ENCODE peak calls at places on chromosome 17, in ten cellular contexts. One of them, this sample, is unnamed.

GRCh38 chr17:16962804-16963203 is 9.1 kb downstream of the TNFRSF13B start:
- DNase-seq in anterior cingulate cortex: no peak
- DNase-seq in NCI-H1694: no peak
- DNase-seq in NCI-H1105 treated with DMSO at 0.1 percent for 48 hours: no peak
- DNase-seq in mesothelial cell of epicardium: no peak
- DNase-seq in posterior vena cava: peak; percentile 41
- DNase-seq in effector memory CD8-positive, alpha-beta T cell: no peak
- DNase-seq in EL: peak; percentile 70
- DNase-seq in activated effector memory CD4-positive, alpha-beta T cell treated with anti-CD3 and anti-CD28 coated beads, Interleukin-2, amount 50 U/mL, for 16 hours: no peak
- DNase-seq in cardiac muscle cell: no peak
- DNase-seq in this sample: peak; percentile 64

GRCh38 chr17:10754109-10754508 is 24.3 kb upstream of the TMEM220 start:
- DNase-seq in anterior cingulate cortex: no peak
- DNase-seq in NCI-H1694: peak; percentile 11
- DNase-seq in cardiac muscle cell: peak; percentile 33
- DNase-seq in effector memory CD8-positive, alpha-beta T cell: no peak
- DNase-seq in NCI-H1105 treated with DMSO at 0.1 percent for 48 hours: no peak
- DNase-seq in posterior vena cava: no peak
- DNase-seq in activated effector memory CD4-positive, alpha-beta T cell treated with anti-CD3 and anti-CD28 coated beads, Interleukin-2, amount 50 U/mL, for 16 hours: peak; percentile 70
- DNase-seq in EL: peak; percentile 26
- DNase-seq in mesothelial cell of epicardium: no peak
- DNase-seq in this sample: peak; percentile 72

GRCh38 chr17:48930435-48930873 is 14.2 kb downstream of the SNF8 start:
- DNase-seq in EL: no peak
- DNase-seq in mesothelial cell of epicardium: no peak
- DNase-seq in posterior vena cava: no peak
- DNase-seq in activated effector memory CD4-positive, alpha-beta T cell treated with anti-CD3 and anti-CD28 coated beads, Interleukin-2, amount 50 U/mL, for 16 hours: no peak
- DNase-seq in NCI-H1694: no peak
- DNase-seq in effector memory CD8-positive, alpha-beta T cell: no peak
- DNase-seq in cardiac muscle cell: no peak
- DNase-seq in anterior cingulate cortex: no peak
- DNase-seq in NCI-H1105 treated with DMSO at 0.1 percent for 48 hours: no peak
- DNase-seq in this sample: no peak

GRCh38 chr17:3896108-3897099 is 3.6 kb upstream of the CAMKK1 start:
- DNase-seq in activated effector memory CD4-positive, alpha-beta T cell treated with anti-CD3 and anti-CD28 coated beads, Interleukin-2, amount 50 U/mL, for 16 hours: no peak
- DNase-seq in effector memory CD8-positive, alpha-beta T cell: no peak
- DNase-seq in anterior cingulate cortex: peak; percentile 34
- DNase-seq in posterior vena cava: no peak
- DNase-seq in NCI-H1105 treated with DMSO at 0.1 percent for 48 hours: no peak
- DNase-seq in NCI-H1694: peak; percentile 26
- DNase-seq in mesothelial cell of epicardium: no peak
- DNase-seq in EL: no peak
- DNase-seq in cardiac muscle cell: no peak
- DNase-seq in this sample: no peak

GRCh38 chr17:4945944-4946280 is 2.4 kb downstream of the PFN1 start:
- DNase-seq in EL: no peak
- DNase-seq in posterior vena cava: no peak
- DNase-seq in NCI-H1694: no peak
- DNase-seq in effector memory CD8-positive, alpha-beta T cell: no peak
- DNase-seq in anterior cingulate cortex: no peak
- DNase-seq in NCI-H1105 treated with DMSO at 0.1 percent for 48 hours: no peak
- DNase-seq in cardiac muscle cell: no peak
- DNase-seq in mesothelial cell of epicardium: no peak
- DNase-seq in activated effector memory CD4-positive, alpha-beta T cell treated with anti-CD3 and anti-CD28 coated beads, Interleukin-2, amount 50 U/mL, for 16 hours: no peak
- DNase-seq in this sample: no peak

GRCh38 chr17:72588961-72589360 is 468.1 kb downstream of the SOX9 start:
- DNase-seq in cardiac muscle cell: no peak
- DNase-seq in activated effector memory CD4-positive, alpha-beta T cell treated with anti-CD3 and anti-CD28 coated beads, Interleukin-2, amount 50 U/mL, for 16 hours: peak; percentile 73
- DNase-seq in effector memory CD8-positive, alpha-beta T cell: no peak
- DNase-seq in posterior vena cava: peak; percentile 72
- DNase-seq in NCI-H1105 treated with DMSO at 0.1 percent for 48 hours: peak; percentile 82
- DNase-seq in anterior cingulate cortex: peak; percentile 49
- DNase-seq in NCI-H1694: peak; percentile 64
- DNase-seq in EL: peak; percentile 25
- DNase-seq in mesothelial cell of epicardium: peak; percentile 40
- DNase-seq in this sample: peak; percentile 82

GRCh38 chr17:77002103-77003045 is 134.2 kb downstream of the MGAT5B start:
- DNase-seq in posterior vena cava: peak; percentile 72
- DNase-seq in effector memory CD8-positive, alpha-beta T cell: no peak
- DNase-seq in cardiac muscle cell: no peak
- DNase-seq in mesothelial cell of epicardium: no peak
- DNase-seq in NCI-H1105 treated with DMSO at 0.1 percent for 48 hours: no peak
- DNase-seq in activated effector memory CD4-positive, alpha-beta T cell treated with anti-CD3 and anti-CD28 coated beads, Interleukin-2, amount 50 U/mL, for 16 hours: no peak
- DNase-seq in NCI-H1694: no peak
- DNase-seq in anterior cingulate cortex: no peak
- DNase-seq in EL: peak; percentile 88
- DNase-seq in this sample: peak; percentile 100

GRCh38 chr17:17959520-17960361 is 12.5 kb downstream of the TOM1L2 start:
- DNase-seq in mesothelial cell of epicardium: no peak
- DNase-seq in effector memory CD8-positive, alpha-beta T cell: no peak
- DNase-seq in EL: peak; percentile 50
- DNase-seq in posterior vena cava: no peak
- DNase-seq in anterior cingulate cortex: no peak
- DNase-seq in NCI-H1105 treated with DMSO at 0.1 percent for 48 hours: no peak
- DNase-seq in activated effector memory CD4-positive, alpha-beta T cell treated with anti-CD3 and anti-CD28 coated beads, Interleukin-2, amount 50 U/mL, for 16 hours: no peak
- DNase-seq in NCI-H1694: no peak
- DNase-seq in cardiac muscle cell: no peak
- DNase-seq in this sample: peak; percentile 56

GRCh38 chr17:48313096-48313495 is 116.9 kb downstream of the SKAP1 start:
- DNase-seq in mesothelial cell of epicardium: no peak
- DNase-seq in EL: no peak
- DNase-seq in activated effector memory CD4-positive, alpha-beta T cell treated with anti-CD3 and anti-CD28 coated beads, Interleukin-2, amount 50 U/mL, for 16 hours: no peak
- DNase-seq in NCI-H1105 treated with DMSO at 0.1 percent for 48 hours: no peak
- DNase-seq in cardiac muscle cell: no peak
- DNase-seq in posterior vena cava: no peak
- DNase-seq in effector memory CD8-positive, alpha-beta T cell: no peak
- DNase-seq in NCI-H1694: no peak
- DNase-seq in anterior cingulate cortex: no peak
- DNase-seq in this sample: no peak

GRCh38 chr17:45222273-45222993 is 748 bp downstream of the FMNL1 start:
- DNase-seq in NCI-H1694: no peak
- DNase-seq in mesothelial cell of epicardium: no peak
- DNase-seq in posterior vena cava: no peak
- DNase-seq in effector memory CD8-positive, alpha-beta T cell: no peak
- DNase-seq in EL: no peak
- DNase-seq in cardiac muscle cell: no peak
- DNase-seq in NCI-H1105 treated with DMSO at 0.1 percent for 48 hours: no peak
- DNase-seq in activated effector memory CD4-positive, alpha-beta T cell treated with anti-CD3 and anti-CD28 coated beads, Interleukin-2, amount 50 U/mL, for 16 hours: peak; percentile 83
- DNase-seq in anterior cingulate cortex: no peak
- DNase-seq in this sample: no peak

GRCh38 chr17:32386844-32387243 is 36.9 kb downstream of the ZNF207 start:
- DNase-seq in cardiac muscle cell: no peak
- DNase-seq in EL: no peak
- DNase-seq in anterior cingulate cortex: no peak
- DNase-seq in mesothelial cell of epicardium: no peak
- DNase-seq in NCI-H1105 treated with DMSO at 0.1 percent for 48 hours: no peak
- DNase-seq in posterior vena cava: no peak
- DNase-seq in activated effector memory CD4-positive, alpha-beta T cell treated with anti-CD3 and anti-CD28 coated beads, Interleukin-2, amount 50 U/mL, for 16 hours: no peak
- DNase-seq in effector memory CD8-positive, alpha-beta T cell: no peak
- DNase-seq in NCI-H1694: no peak
- DNase-seq in this sample: no peak

This sample was measured in A549.